ENCODE peak calls at places on chromosomes 4 and X, in eight cellular contexts. V, O, P, R, I, X, Z and U are unnamed samples.

GRCh38 chr4:71210831-71211230 is 128.0 kb upstream of the SLC4A4 start:
- DNase-seq in P (no peak), Z (peak; percentile 58), X (no peak), V (no peak), R (no peak), I (no peak), O (no peak), U (no peak)

GRCh38 chrX:115191490-115192243 is 2.5 kb downstream of the RBMXL3 start:
- DNase-seq in O (no peak), I (peak; percentile 51), V (no peak), P (no peak), X (no peak), Z (no peak), R (no peak), U (no peak)

GRCh38 chr4:119314356-119314755 is 7.6 kb downstream of the FABP2 start:
- DNase-seq in V (peak; percentile 59), Z (peak; percentile 45), X (peak; percentile 62), P (no peak), I (no peak), O (no peak), R (peak; percentile 71), U (no peak)

GRCh38 chrX:41730101-41730500 is 6.1 kb downstream of the GPR82 start:
- DNase-seq in I (no peak), P (no peak), X (no peak), Z (peak; percentile 40), R (peak; percentile 59), V (peak; percentile 12), O (no peak), U (no peak)

GRCh38 chr4:108036252-108036651 is 46.6 kb downstream of the HADH start:
- DNase-seq in I (no peak), Z (no peak), V (no peak), R (no peak), X (no peak), P (no peak), O (no peak), U (no peak)

GRCh38 chr4:82753238-82753637 is 45.4 kb downstream of the SCD5 start:
- DNase-seq in O (peak; percentile 72), V (no peak), P (no peak), I (no peak), R (no peak), Z (no peak), X (peak; percentile 49), U (no peak)

GRCh38 chr4:118936406-118936805 is 47.8 kb downstream of the SYNPO2 start:
- DNase-seq in I (no peak), Z (no peak), V (no peak), X (no peak), P (no peak), R (no peak), O (no peak), U (no peak)

GRCh38 chr4:147110968-147111367 is 165.3 kb upstream of the TTC29 start:
- DNase-seq in R (peak; percentile 74), P (no peak), I (no peak), V (peak; percentile 47), Z (peak; percentile 18), O (no peak), X (peak; percentile 20), U (no peak)

GRCh38 chr4:56215138-56215793 is 172.0 kb downstream of the AASDH start:
- DNase-seq in V (no peak), R (no peak), I (no peak), Z (no peak), P (no peak), X (peak; percentile 33), O (no peak), U (no peak)

GRCh38 chr4:167903291-167903721 is 189.0 kb upstream of the ANXA10 start:
- DNase-seq in X (peak; percentile 82), P (no peak), V (peak; percentile 83), I (no peak), R (peak; percentile 73), O (no peak), Z (peak; percentile 3), U (no peak)

GRCh38 chrX:135543924-135544323 is 23.5 kb downstream of the INTS6L start:
- DNase-seq in P (no peak), X (peak; percentile 2), I (no peak), Z (no peak), O (no peak), R (no peak), V (no peak), U (no peak)

GRCh38 chr4:41882622-41883347 is 52.4 kb upstream of the TMEM33 start:
- DNase-seq in V (peak; percentile 23), P (no peak), I (peak; percentile 92), R (peak; percentile 39), Z (peak; percentile 22), O (no peak), X (peak; percentile 51), U (no peak)

GRCh38 chr4:1793496-1793840 is 375 bp downstream of the FGFR3 start:
- DNase-seq in R (no peak), O (peak; percentile 45), I (no peak), Z (no peak), V (no peak), X (peak; percentile 56), P (no peak), U (no peak)

GRCh38 chrX:119488749-119489148 is 20.5 kb downstream of the SLC25A5 start:
- DNase-seq in V (peak; percentile 51), I (no peak), X (peak; percentile 54), P (peak; percentile 66), R (peak; percentile 59), Z (peak; percentile 53), O (peak; percentile 47), U (no peak)

GRCh38 chr4:73593631-73594241 is 26.5 kb downstream of the RASSF6 start:
- DNase-seq in Z (peak; percentile 16), P (no peak), O (no peak), I (no peak), X (peak; percentile 52), R (peak; percentile 68), V (peak; percentile 49), U (no peak)

GRCh38 chrX:319579-320125 is 1.1 kb upstream of the GTPBP6 start:
- DNase-seq in P (no peak), R (no peak), Z (no peak), V (no peak), X (no peak), O (peak; percentile 54), I (peak; percentile 88), U (no peak)

GRCh38 chrX:8783100-8784098 is 17.8 kb downstream of the FAM9A start:
- DNase-seq in X (peak; percentile 39), V (peak; percentile 4), Z (peak; percentile 6), O (no peak), I (peak; percentile 65), P (no peak), R (no peak), U (no peak)

GRCh38 chrX:139297638-139298037 is 232.9 kb upstream of the F9 start:
- DNase-seq in R (no peak), V (no peak), I (no peak), O (no peak), Z (no peak), X (no peak), P (no peak), U (no peak)

GRCh38 chr4:5715357-5715756 is 4.4 kb downstream of the EVC start:
- DNase-seq in R (no peak), O (no peak), P (no peak), X (no peak), I (no peak), V (no peak), Z (no peak), U (no peak)

DNA sequence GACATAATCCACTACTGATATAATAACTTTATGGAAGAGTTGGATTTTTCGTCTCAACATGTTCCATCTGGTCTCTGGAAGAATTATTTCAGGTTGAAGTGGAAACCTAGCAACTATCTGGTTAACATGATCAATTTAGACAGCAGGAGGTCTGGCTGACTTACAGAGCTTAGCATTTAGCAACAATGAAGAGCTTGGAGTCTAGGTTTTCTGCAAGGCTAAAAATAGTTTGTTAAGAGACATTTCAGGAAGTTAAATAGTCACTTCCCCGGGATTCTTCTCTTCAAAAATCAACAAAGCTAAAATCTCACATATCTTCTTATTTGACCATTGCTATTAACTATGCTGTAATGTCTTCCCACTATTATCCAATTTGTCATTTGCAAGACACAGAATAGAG is 418.6 kb upstream of the DIPK2B start:
- DNase-seq in Z (peak; percentile 56), O (no peak), X (no peak), P (no peak), I (no peak), V (peak; percentile 28), R (no peak), U (no peak)
- H3K4me3 ChIP-seq in Z (no peak overlapping the region), O (no peak overlapping the region), X (no peak overlapping the region), P (no peak overlapping the region), I (no peak overlapping the region), V (no peak overlapping the region), R (no peak overlapping the region), U (no peak overlapping the region)

DNA sequence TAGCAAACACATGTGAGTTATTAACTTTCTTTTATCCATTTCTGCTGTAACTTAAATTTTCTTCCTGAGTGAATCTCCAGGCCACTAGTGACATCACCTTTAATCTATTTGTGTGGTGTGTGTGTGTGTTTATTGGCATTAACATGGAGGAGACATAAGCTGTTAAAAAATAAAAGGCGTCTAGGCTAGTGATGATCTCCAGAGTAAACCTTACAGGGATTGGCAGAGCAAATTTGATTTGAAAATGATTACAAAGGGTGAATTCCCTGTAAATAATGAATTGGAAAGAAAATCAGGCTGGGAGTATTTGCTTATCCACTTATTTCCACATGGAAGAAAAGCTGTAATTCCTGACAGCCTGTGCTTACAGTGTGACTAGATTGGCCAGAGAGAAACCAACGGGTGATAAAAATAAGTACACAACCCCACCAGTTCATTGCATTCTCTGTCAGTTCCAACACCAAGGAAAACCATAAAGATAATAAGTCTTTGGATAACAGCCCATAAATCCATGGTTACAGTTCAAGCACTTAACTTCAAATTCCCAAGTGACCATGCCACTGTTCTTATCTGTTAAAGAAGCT is 186.1 kb downstream of the ENOX2 start:
- DNase-seq in V (no peak), Z (peak; percentile 23), O (no peak), P (no peak), R (no peak), I (no peak), X (no peak), U (no peak)
- TF ChIP-seq CTCF in V (no peak), Z (no peak), O (no peak), P (no peak), R (no peak), I (no peak), X (no peak), U (no peak)

DNA sequence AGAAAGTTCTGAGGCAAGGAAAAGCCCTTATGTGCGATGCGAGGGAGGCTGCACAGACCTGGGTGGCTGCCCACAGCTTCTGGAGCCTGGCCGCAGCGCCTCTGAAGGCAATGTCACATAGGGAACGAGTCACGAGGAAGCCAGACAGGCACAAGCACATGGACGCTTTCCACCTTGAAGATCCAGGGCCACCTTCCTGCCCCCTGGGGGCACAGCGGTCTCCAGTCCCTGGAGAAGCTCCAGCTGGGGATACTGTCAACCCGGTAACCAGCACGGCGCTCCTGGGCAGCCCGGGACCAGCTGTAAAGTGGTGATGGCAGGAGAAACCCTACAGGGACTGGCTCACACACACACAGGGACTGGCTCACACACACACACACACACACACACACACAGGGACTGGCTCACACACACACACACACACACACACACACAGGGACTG is 69.7 kb downstream of the MTNR1A start:
- DNase-seq in I (peak; percentile 62), P (no peak), X (peak; percentile 3), R (peak; percentile 15), O (no peak), Z (peak; percentile 29), V (peak; percentile 19), U (no peak)
- H3K4me3 ChIP-seq in I (no peak overlapping the region), P (no peak overlapping the region), X (peak overlapping the region; percentile 23), R (peak overlapping the region; percentile 55), O (no peak overlapping the region), Z (peak overlapping the region; percentile 53), V (peak overlapping the region; percentile 41), U (peak overlapping the region; percentile 48)

DNA sequence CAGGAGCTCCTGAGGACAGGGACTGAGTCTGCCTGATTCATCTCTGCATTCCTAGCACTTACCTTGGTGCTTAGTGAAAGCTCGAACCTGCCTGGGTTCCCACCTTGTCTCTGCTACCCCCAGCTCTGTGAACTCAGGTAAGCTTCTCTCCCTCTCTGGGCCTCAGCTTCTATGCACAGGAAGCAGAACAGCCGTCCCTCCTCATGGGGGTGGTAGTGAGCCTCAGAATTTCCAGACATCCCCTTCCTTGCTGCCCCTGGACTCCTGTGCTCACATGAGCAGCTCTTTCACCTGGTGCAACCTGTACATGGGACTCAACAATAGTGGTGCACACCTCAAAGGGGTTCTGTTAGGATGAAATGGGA is 50.8 kb downstream of the HTRA3 start:
- DNase-seq in P (no peak), V (no peak), X (peak; percentile 19), R (no peak), I (no peak), Z (no peak), O (no peak), U (no peak)
- TF ChIP-seq CTCF in P (no peak), V (no peak), X (no peak), R (peak; percentile 17), I (no peak), Z (peak; percentile 4), O (no peak), U (peak; percentile 46)